ENCODE peak calls at places on chromosomes 12 and 14, in eight cellular contexts. One of them, this sample, is unnamed.

GRCh38 chr12:111102062-111102735 is 181.8 kb upstream of the MYL2 start:
- DNase-seq in HCT116: no peak
- DNase-seq in HepG2: no peak
- DNase-seq in GM23338: no peak
- DNase-seq in K562: no peak
- DNase-seq in SK-N-SH: no peak
- DNase-seq in Panc1: no peak
- DNase-seq in GM12878: no peak
- DNase-seq in this sample: no peak

GRCh38 chr12:53791735-53792326 is 40.1 kb upstream of the CISTR start:
- DNase-seq in SK-N-SH: no peak
- DNase-seq in K562: peak
- DNase-seq in Panc1: no peak
- DNase-seq in HepG2: no peak
- DNase-seq in GM12878: no peak
- DNase-seq in GM23338: peak
- DNase-seq in HCT116: peak
- DNase-seq in this sample: peak

GRCh38 chr14:96146131-96146771 is 58.4 kb upstream of the BDKRB2 start:
- DNase-seq in HCT116: no peak
- DNase-seq in HepG2: no peak
- DNase-seq in GM23338: no peak
- DNase-seq in SK-N-SH: no peak
- DNase-seq in GM12878: no peak
- DNase-seq in Panc1: no peak
- DNase-seq in K562: no peak
- DNase-seq in this sample: no peak

GRCh38 chr12:19031032-19031431 is 98.5 kb upstream of the PLEKHA5 start:
- DNase-seq in HepG2: no peak
- DNase-seq in Panc1: peak
- DNase-seq in SK-N-SH: no peak
- DNase-seq in HCT116: peak
- DNase-seq in GM12878: no peak
- DNase-seq in GM23338: no peak
- DNase-seq in K562: no peak
- DNase-seq in this sample: no peak

GRCh38 chr14:100147181-100147631 is 12.2 kb downstream of the DEGS2 start:
- DNase-seq in K562: no peak
- DNase-seq in GM23338: no peak
- DNase-seq in SK-N-SH: peak
- DNase-seq in Panc1: no peak
- DNase-seq in HCT116: no peak
- DNase-seq in HepG2: no peak
- DNase-seq in GM12878: no peak
- DNase-seq in this sample: peak

GRCh38 chr12:70590051-70590450 is 47.2 kb downstream of the PTPRB start:
- DNase-seq in Panc1: peak
- DNase-seq in HepG2: peak
- DNase-seq in SK-N-SH: peak
- DNase-seq in K562: peak
- DNase-seq in HCT116: peak
- DNase-seq in GM23338: peak
- DNase-seq in GM12878: no peak
- DNase-seq in this sample: peak

GRCh38 chr12:43937947-43938346 is 102.1 kb downstream of the TMEM117 start:
- DNase-seq in Panc1: no peak
- DNase-seq in GM12878: no peak
- DNase-seq in K562: peak
- DNase-seq in GM23338: peak
- DNase-seq in HepG2: peak
- DNase-seq in HCT116: no peak
- DNase-seq in SK-N-SH: peak
- DNase-seq in this sample: no peak

GRCh38 chr12:43945983-43946382 is 110.1 kb downstream of the TMEM117 start:
- DNase-seq in HCT116: no peak
- DNase-seq in K562: no peak
- DNase-seq in GM23338: no peak
- DNase-seq in SK-N-SH: no peak
- DNase-seq in GM12878: no peak
- DNase-seq in HepG2: no peak
- DNase-seq in Panc1: no peak
- DNase-seq in this sample: no peak

GRCh38 chr14:61381589-61381988 is 60.2 kb downstream of the PRKCH start:
- DNase-seq in SK-N-SH: no peak
- DNase-seq in GM23338: no peak
- DNase-seq in HepG2: no peak
- DNase-seq in GM12878: no peak
- DNase-seq in K562: no peak
- DNase-seq in Panc1: no peak
- DNase-seq in HCT116: no peak
- DNase-seq in this sample: no peak

GRCh38 chr14:101340556-101340955 is 220.7 kb upstream of the DIO3 start:
- DNase-seq in HepG2: no peak
- DNase-seq in K562: no peak
- DNase-seq in GM12878: no peak
- DNase-seq in SK-N-SH: no peak
- DNase-seq in Panc1: no peak
- DNase-seq in GM23338: no peak
- DNase-seq in HCT116: no peak
- DNase-seq in this sample: no peak

GRCh38 chr12:30201301-30202160 is 417.8 kb upstream of the TMTC1 start:
- DNase-seq in GM23338: peak
- DNase-seq in HepG2: no peak
- DNase-seq in K562: no peak
- DNase-seq in Panc1: no peak
- DNase-seq in GM12878: no peak
- DNase-seq in HCT116: no peak
- DNase-seq in SK-N-SH: peak
- DNase-seq in this sample: no peak

GRCh38 chr12:59937148-59937547 is 341.3 kb downstream of the SLC16A7 start:
- DNase-seq in K562: no peak
- DNase-seq in Panc1: no peak
- DNase-seq in HCT116: no peak
- DNase-seq in GM12878: no peak
- DNase-seq in SK-N-SH: no peak
- DNase-seq in GM23338: no peak
- DNase-seq in HepG2: no peak
- DNase-seq in this sample: no peak

GRCh38 chr14:85527006-85527405 is 2.9 kb upstream of the FLRT2 start:
- DNase-seq in HepG2: no peak
- DNase-seq in GM12878: no peak
- DNase-seq in SK-N-SH: no peak
- DNase-seq in HCT116: no peak
- DNase-seq in Panc1: no peak
- DNase-seq in K562: no peak
- DNase-seq in GM23338: no peak
- DNase-seq in this sample: no peak

DNA sequence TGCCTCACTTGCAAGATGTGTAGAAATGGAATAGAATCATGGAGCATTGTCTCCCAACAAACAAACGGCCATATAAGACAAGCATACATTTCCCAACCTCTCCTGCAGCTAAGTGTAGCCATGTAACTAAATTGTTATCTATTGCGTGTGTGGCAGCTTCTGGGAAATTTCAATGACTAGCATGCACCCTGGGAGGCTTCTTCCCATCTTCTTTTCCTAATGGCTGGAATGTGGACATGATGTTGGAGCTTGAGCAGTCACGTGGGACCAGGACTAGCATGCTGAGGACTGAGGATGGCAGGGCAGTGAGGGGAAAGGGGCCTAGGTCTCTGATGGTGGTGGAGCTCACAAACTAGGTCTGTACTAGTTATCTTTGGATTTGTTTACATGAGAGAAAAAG is 21.7 kb upstream of the CTDSP2 start:
- DNase-seq in GM12878: no peak
- DNase-seq in Panc1: no peak
- DNase-seq in SK-N-SH: no peak
- DNase-seq in HCT116: no peak
- DNase-seq in HepG2: no peak
- DNase-seq in GM23338: no peak
- DNase-seq in K562: no peak
- DNase-seq in this sample: no peak
- TF ChIP-seq REST in GM12878: no peak
- TF ChIP-seq REST in Panc1: no peak
- TF ChIP-seq REST in SK-N-SH: no peak
- TF ChIP-seq REST in HCT116: no peak
- TF ChIP-seq REST in HepG2: no peak
- TF ChIP-seq REST in GM23338: no peak
- TF ChIP-seq REST in K562: no peak
- TF ChIP-seq REST in this sample: no peak

GRCh38 chr12:102811125-102811737 is 105.8 kb downstream of the PAH start:
- DNase-seq in GM12878: no peak
- DNase-seq in K562: peak
- DNase-seq in HepG2: peak
- DNase-seq in GM23338: peak
- DNase-seq in SK-N-SH: peak
- DNase-seq in HCT116: peak
- DNase-seq in Panc1: peak
- DNase-seq in this sample: no peak
- TF ChIP-seq CTCF in GM12878: peak
- TF ChIP-seq CTCF in K562: peak
- TF ChIP-seq CTCF in HepG2: peak
- TF ChIP-seq CTCF in GM23338: peak
- TF ChIP-seq CTCF in SK-N-SH: peak
- TF ChIP-seq CTCF in HCT116: peak
- TF ChIP-seq CTCF in Panc1: peak
- TF ChIP-seq CTCF in this sample: no peak

GRCh38 chr12:6229224-6229748 is 29.1 kb downstream of the CD9 start:
- DNase-seq in SK-N-SH: no peak
- DNase-seq in K562: no peak
- DNase-seq in HepG2: no peak
- DNase-seq in GM23338: no peak
- DNase-seq in HCT116: no peak
- DNase-seq in Panc1: no peak
- DNase-seq in GM12878: no peak
- DNase-seq in this sample: no peak
- TF ChIP-seq POLR2AphosphoS5 in SK-N-SH: no peak
- TF ChIP-seq POLR2AphosphoS5 in K562: no peak
- TF ChIP-seq POLR2AphosphoS5 in HepG2: no peak
- TF ChIP-seq POLR2AphosphoS5 in GM23338: no peak
- TF ChIP-seq POLR2AphosphoS5 in HCT116: no peak
- TF ChIP-seq POLR2AphosphoS5 in Panc1: no peak
- TF ChIP-seq POLR2AphosphoS5 in GM12878: no peak
- TF ChIP-seq POLR2AphosphoS5 in this sample: no peak

DNA sequence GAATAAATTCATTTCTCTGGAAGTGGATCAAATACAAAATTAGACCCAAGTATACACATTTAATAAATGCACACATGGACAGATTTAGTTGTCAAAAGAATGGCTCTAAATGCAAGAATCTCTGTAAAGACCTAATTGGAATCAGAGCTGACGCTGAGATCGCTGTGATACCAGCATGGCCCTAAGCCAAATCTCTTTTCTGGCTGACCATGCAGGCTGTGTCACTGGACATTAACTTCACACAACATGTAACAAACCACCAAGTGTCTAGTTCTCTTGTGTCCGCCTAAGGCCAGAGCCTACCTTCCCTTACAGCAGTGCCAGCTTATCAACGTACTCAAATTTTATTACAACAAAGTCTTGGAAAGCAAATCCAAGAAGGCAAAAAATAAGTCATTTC is 127.5 kb downstream of the MED13L start:
- DNase-seq in HCT116: no peak
- DNase-seq in K562: no peak
- DNase-seq in HepG2: no peak
- DNase-seq in GM12878: no peak
- DNase-seq in GM23338: no peak
- DNase-seq in SK-N-SH: peak
- DNase-seq in Panc1: no peak
- DNase-seq in this sample: no peak
- TF ChIP-seq REST in HCT116: no peak
- TF ChIP-seq REST in K562: no peak
- TF ChIP-seq REST in HepG2: no peak
- TF ChIP-seq REST in GM12878: no peak
- TF ChIP-seq REST in GM23338: no peak
- TF ChIP-seq REST in SK-N-SH: no peak
- TF ChIP-seq REST in Panc1: no peak
- TF ChIP-seq REST in this sample: no peak